ENCODE peak calls at places on chromosome 12, in eight cellular contexts. U is progenitor cell of endocrine pancreas, Y is AG04450, F is left cardiac atrium, A is kidney tubule cell, D is astrocyte, T is thyroid gland, P is fibroblast of the conjunctiva. B is an unnamed sample.

GRCh38 chr12:1171657-1172056 is 180.6 kb downstream of the ERC1 start:
- DNase-seq in U (no peak), Y (no peak), F (no peak), A (peak; percentile 44), D (peak; percentile 7), T (peak; percentile 6), P (peak; percentile 3), B (no peak)

GRCh38 chr12:107775093-107775721 is 703 bp downstream of the ASCL4 start:
- DNase-seq in U (peak; percentile 53), Y (no peak), F (no peak), A (no peak), D (no peak), T (no peak), P (no peak), B (no peak)

GRCh38 chr12:132196038-132196872 is 52.0 kb downstream of the NOC4L start:
- DNase-seq in U (no peak), Y (no peak), F (no peak), A (no peak), D (peak; percentile 4), T (no peak), P (no peak), B (no peak)

GRCh38 chr12:103841690-103842584 is 903 bp upstream of the NT5DC3 start:
- DNase-seq in U (peak; percentile 23), Y (no peak), F (peak; percentile 45), A (peak; percentile 97), D (peak; percentile 85), T (peak; percentile 69), P (peak; percentile 55), B (no peak)

GRCh38 chr12:105993766-105994165 is 145.0 kb downstream of the NUAK1 start:
- DNase-seq in U (no peak), Y (no peak), F (no peak), A (no peak), D (no peak), T (no peak), P (no peak), B (no peak)

GRCh38 chr12:119020377-119021360 is 39.3 kb downstream of the SRRM4 start:
- DNase-seq in U (peak; percentile 41), Y (no peak), F (peak; percentile 56), A (peak; percentile 21), D (no peak), T (peak; percentile 19), P (no peak), B (peak; percentile 5)

GRCh38 chr12:77924703-77925102 is 94.0 kb downstream of the NAV3 start:
- DNase-seq in U (no peak), Y (no peak), F (no peak), A (no peak), D (peak; percentile 67), T (no peak), P (peak; percentile 70), B (no peak)

GRCh38 chr12:75481774-75482173 is 1.2 kb downstream of the GLIPR1 start:
- DNase-seq in U (no peak), Y (no peak), F (no peak), A (peak; percentile 36), D (peak; percentile 71), T (no peak), P (peak; percentile 55), B (no peak)

GRCh38 chr12:117685115-117685926 is 283.5 kb downstream of the KSR2 start:
- DNase-seq in U (no peak), Y (no peak), F (peak; percentile 60), A (peak; percentile 98), D (peak; percentile 85), T (peak; percentile 21), P (no peak), B (no peak)

GRCh38 chr12:82057770-82058169 is 298.6 kb upstream of the PPFIA2 start:
- DNase-seq in U (no peak), Y (no peak), F (no peak), A (peak; percentile 95), D (peak; percentile 43), T (no peak), P (no peak), B (no peak)

GRCh38 chr12:24997496-24997895 is 48.6 kb upstream of the BCAT1 start:
- DNase-seq in U (no peak), Y (no peak), F (no peak), A (no peak), D (peak; percentile 40), T (no peak), P (no peak), B (no peak)

GRCh38 chr12:110266980-110267620 is 13.9 kb upstream of the ATP2A2 start:
- DNase-seq in U (no peak), Y (no peak), F (peak; percentile 64), A (peak; percentile 35), D (peak; percentile 78), T (no peak), P (peak; percentile 75), B (no peak)

GRCh38 chr12:55932546-55932919 is 1.6 kb downstream of the DGKA start:
- DNase-seq in U (no peak), Y (no peak), F (no peak), A (peak; percentile 49), D (peak; percentile 41), T (no peak), P (no peak), B (no peak)

GRCh38 chr12:107818984-107819383 is 44.5 kb downstream of the ASCL4 start:
- DNase-seq in U (no peak), Y (no peak), F (no peak), A (peak; percentile 24), D (peak; percentile 79), T (no peak), P (no peak), B (no peak)

GRCh38 chr12:13347241-13348043 is 150.9 kb downstream of the EMP1 start:
- DNase-seq in U (no peak), Y (no peak), F (peak; percentile 27), A (peak; percentile 97), D (peak; percentile 68), T (no peak), P (peak; percentile 87), B (no peak)

GRCh38 chr12:6828671-6829531 is 694 bp downstream of the P3H3 start:
- DNase-seq in U (no peak), Y (no peak), F (peak; percentile 63), A (peak; percentile 17), D (peak; percentile 47), T (peak; percentile 71), P (no peak), B (no peak)

GRCh38 chr12:132153501-132154340 is 9.5 kb downstream of the NOC4L start:
- DNase-seq in U (peak; percentile 74), Y (no peak), F (peak; percentile 72), A (peak; percentile 77), D (peak; percentile 25), T (peak; percentile 89), P (peak; percentile 54), B (peak; percentile 2)

GRCh38 chr12:43578782-43579181 is 26.8 kb upstream of the ADAMTS20 start:
- DNase-seq in U (no peak), Y (no peak), F (no peak), A (no peak), D (peak; percentile 1), T (no peak), P (no peak), B (no peak)

GRCh38 chr12:79555006-79555925 is 135.5 kb downstream of the PAWR start:
- DNase-seq in U (no peak), Y (no peak), F (no peak), A (peak; percentile 93), D (peak; percentile 40), T (no peak), P (peak; percentile 53), B (no peak)

GRCh38 chr12:67650127-67650495 is 1.6 kb downstream of the DYRK2 start:
- DNase-seq in U (peak; percentile 14), Y (no peak), F (peak; percentile 52), A (peak; percentile 22), D (no peak), T (peak; percentile 29), P (no peak), B (peak; percentile 48)

GRCh38 chr12:53960187-53961024 is 5.7 kb downstream of the HOXC12 start:
- DNase-seq in U (no peak), Y (no peak), F (no peak), A (no peak), D (no peak), T (no peak), P (no peak), B (no peak)

GRCh38 chr12:9039397-9039977 is 50.1 kb downstream of the KLRG1 start:
- DNase-seq in U (no peak), Y (peak; percentile 4), F (no peak), A (peak; percentile 59), D (peak; percentile 20), T (no peak), P (peak; percentile 20), B (no peak)

GRCh38 chr12:57888407-57889157 is 42.1 kb upstream of the CTDSP2 start:
- DNase-seq in U (no peak), Y (no peak), F (peak; percentile 37), A (peak; percentile 70), D (peak; percentile 80), T (no peak), P (no peak), B (peak; percentile 42)

GRCh38 chr12:120514002-120514401 is 15.0 kb downstream of the COQ5 start:
- DNase-seq in U (no peak), Y (no peak), F (no peak), A (no peak), D (no peak), T (no peak), P (no peak), B (peak; percentile 31)

GRCh38 chr12:84912191-84913142 is at the start of gene SLC6A15:
- DNase-seq in U (peak; percentile 61), Y (no peak), F (no peak), A (peak; percentile 58), D (peak; percentile 55), T (peak; percentile 64), P (peak; percentile 89), B (peak; percentile 58)

GRCh38 chr12:121175383-121176119 is 34.4 kb upstream of the P2RX4 start:
- DNase-seq in U (no peak), Y (no peak), F (no peak), A (no peak), D (no peak), T (no peak), P (no peak), B (peak; percentile 19)

GRCh38 chr12:92363295-92364146 is 217.9 kb upstream of the BTG1 start:
- DNase-seq in U (no peak), Y (no peak), F (peak; percentile 55), A (peak; percentile 14), D (peak; percentile 32), T (no peak), P (peak; percentile 13), B (no peak)

GRCh38 chr12:101696477-101697196 is 803 bp upstream of the CHPT1 start:
- DNase-seq in U (no peak), Y (no peak), F (peak; percentile 79), A (no peak), D (no peak), T (peak; percentile 48), P (no peak), B (peak; percentile 43)

GRCh38 chr12:48814313-48815280 is 3.7 kb upstream of the CACNB3 start:
- DNase-seq in U (peak; percentile 87), Y (no peak), F (peak; percentile 86), A (peak; percentile 83), D (peak; percentile 38), T (peak; percentile 79), P (peak; percentile 67), B (peak; percentile 13)

GRCh38 chr12:22409071-22409951 is 74.8 kb upstream of the ST8SIA1 start:
- DNase-seq in U (no peak), Y (no peak), F (no peak), A (no peak), D (no peak), T (peak; percentile 32), P (no peak), B (no peak)

GRCh38 chr12:112916270-112916669 is 9.5 kb downstream of the OAS1 start:
- DNase-seq in U (no peak), Y (no peak), F (peak; percentile 37), A (no peak), D (no peak), T (no peak), P (peak; percentile 12), B (no peak)

GRCh38 chr12:108649126-108649525 is 15.4 kb upstream of the SELPLG start:
- DNase-seq in U (no peak), Y (no peak), F (no peak), A (no peak), D (peak; percentile 87), T (no peak), P (no peak), B (no peak)

GRCh38 chr12:97912943-97913342 is 450.3 kb downstream of the RMST start:
- DNase-seq in U (no peak), Y (no peak), F (peak; percentile 30), A (peak; percentile 58), D (no peak), T (no peak), P (no peak), B (no peak)

GRCh38 chr12:120470150-120470817 is 736 bp upstream of the SRSF9 start:
- DNase-seq in U (no peak), Y (no peak), F (no peak), A (no peak), D (no peak), T (no peak), P (no peak), B (peak; percentile 49)

B was measured in C1 segment of cervical spinal cord.